ENCODE peak calls at places on chromosomes 11 and 22, in six cellular contexts. One of them, this sample, is unnamed.
A peak's percentile ranks its signal among the peaks of the same experiment; 100 is the strongest.

GRCh38 chr11:14029415-14029814 is 66.9 kb downstream of the SPON1 start:
- DNase-seq in small intestine: peak; percentile 34
- DNase-seq in HCT116: no peak
- DNase-seq in HFF-Myc: no peak
- DNase-seq in GM23338: peak; percentile 83
- DNase-seq in fibroblast of lung: no peak
- DNase-seq in this sample: no peak

GRCh38 chr22:41560095-41560487 is 719 bp upstream of the CSDC2 start:
- DNase-seq in HCT116: no peak
- DNase-seq in fibroblast of lung: no peak
- DNase-seq in small intestine: no peak
- DNase-seq in HFF-Myc: no peak
- DNase-seq in GM23338: no peak
- DNase-seq in this sample: no peak

GRCh38 chr11:19777032-19777341 is 64.3 kb downstream of the NAV2 start:
- DNase-seq in HCT116: no peak
- DNase-seq in fibroblast of lung: no peak
- DNase-seq in HFF-Myc: no peak
- DNase-seq in small intestine: no peak
- DNase-seq in GM23338: no peak
- DNase-seq in this sample: no peak

GRCh38 chr11:61626580-61627380 is 45.9 kb upstream of the SYT7 start:
- DNase-seq in fibroblast of lung: peak; percentile 45
- DNase-seq in HFF-Myc: no peak
- DNase-seq in GM23338: peak; percentile 79
- DNase-seq in small intestine: peak; percentile 42
- DNase-seq in HCT116: no peak
- DNase-seq in this sample: no peak

GRCh38 chr11:21561589-21561988 is 631.3 kb upstream of the ANO5 start:
- DNase-seq in HCT116: no peak
- DNase-seq in GM23338: no peak
- DNase-seq in fibroblast of lung: peak; percentile 38
- DNase-seq in small intestine: peak; percentile 72
- DNase-seq in HFF-Myc: no peak
- DNase-seq in this sample: no peak

GRCh38 chr11:75261474-75261847 is 20.9 kb downstream of the TPBGL start:
- DNase-seq in HFF-Myc: no peak
- DNase-seq in GM23338: no peak
- DNase-seq in HCT116: no peak
- DNase-seq in small intestine: no peak
- DNase-seq in fibroblast of lung: no peak
- DNase-seq in this sample: no peak

GRCh38 chr22:41458161-41458728 is 10.2 kb downstream of the PHF5A start:
- DNase-seq in small intestine: no peak
- DNase-seq in fibroblast of lung: no peak
- DNase-seq in GM23338: no peak
- DNase-seq in HCT116: no peak
- DNase-seq in HFF-Myc: no peak
- DNase-seq in this sample: no peak

GRCh38 chr11:119618208-119618909 is 110.6 kb downstream of the NECTIN1 start:
- DNase-seq in HCT116: no peak
- DNase-seq in small intestine: no peak
- DNase-seq in fibroblast of lung: no peak
- DNase-seq in GM23338: no peak
- DNase-seq in HFF-Myc: no peak
- DNase-seq in this sample: no peak

GRCh38 chr11:78812513-78813293 is 238.0 kb upstream of the NARS2 start:
- DNase-seq in HCT116: no peak
- DNase-seq in HFF-Myc: no peak
- DNase-seq in fibroblast of lung: no peak
- DNase-seq in GM23338: peak; percentile 28
- DNase-seq in small intestine: peak; percentile 29
- DNase-seq in this sample: no peak

GRCh38 chr11:12889243-12889642 is 119.9 kb upstream of the RASSF10 start:
- DNase-seq in GM23338: no peak
- DNase-seq in fibroblast of lung: peak; percentile 84
- DNase-seq in small intestine: no peak
- DNase-seq in HCT116: no peak
- DNase-seq in HFF-Myc: no peak
- DNase-seq in this sample: no peak
- H3K4me3 ChIP-seq in GM23338: no peak overlapping the region
- H3K4me3 ChIP-seq in fibroblast of lung: no peak overlapping the region
- H3K4me3 ChIP-seq in small intestine: no peak overlapping the region
- H3K4me3 ChIP-seq in HCT116: no peak overlapping the region
- H3K4me3 ChIP-seq in HFF-Myc: no peak overlapping the region
- H3K4me3 ChIP-seq in this sample: no peak overlapping the region

DNA sequence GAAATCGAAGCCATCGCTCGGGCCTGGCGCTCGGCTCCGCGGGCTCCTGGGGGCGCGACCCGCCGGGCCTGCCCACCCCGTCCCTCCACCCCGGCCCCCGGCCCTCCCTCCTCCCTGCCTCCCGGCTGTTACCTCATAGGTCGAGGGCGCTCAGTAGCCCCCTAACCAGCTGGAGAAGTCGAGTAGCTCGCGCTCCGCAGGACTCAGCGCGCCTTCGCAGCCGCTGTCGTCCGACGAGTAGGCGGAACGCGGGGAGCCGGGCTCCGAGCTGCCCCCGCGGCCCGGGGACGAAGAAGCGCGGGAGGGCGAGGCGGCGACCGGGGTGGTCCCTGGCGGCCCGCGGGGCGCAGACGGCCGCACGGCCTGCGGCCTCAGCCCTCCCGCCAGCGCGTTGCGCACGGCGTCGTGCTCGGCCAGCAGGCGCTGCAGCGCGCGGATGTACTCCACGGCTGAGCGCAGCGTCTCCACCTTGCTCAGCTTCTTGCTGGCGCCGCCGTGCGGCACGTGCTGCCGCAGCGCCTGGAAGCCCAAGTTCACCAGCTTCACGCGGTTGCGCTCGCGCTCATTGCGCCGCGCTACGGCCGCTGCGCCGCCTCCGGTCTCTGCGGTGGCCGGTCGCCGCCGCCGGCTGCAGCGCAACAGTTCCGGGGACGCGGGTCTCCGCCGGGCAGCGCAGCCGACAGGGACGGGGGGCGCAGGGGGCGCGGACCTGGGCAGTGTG is 627 bp downstream of the ASCL2 start:
- DNase-seq in HCT116: no peak
- DNase-seq in GM23338: peak; percentile 78
- DNase-seq in fibroblast of lung: peak; percentile 68
- DNase-seq in small intestine: peak; percentile 61
- DNase-seq in HFF-Myc: peak; percentile 12
- DNase-seq in this sample: no peak
- H3K4me3 ChIP-seq in HCT116: peak overlapping the region; percentile 56
- H3K4me3 ChIP-seq in GM23338: peak overlapping the region; percentile 58
- H3K4me3 ChIP-seq in fibroblast of lung: no peak overlapping the region
- H3K4me3 ChIP-seq in small intestine: no peak overlapping the region
- H3K4me3 ChIP-seq in HFF-Myc: no peak overlapping the region
- H3K4me3 ChIP-seq in this sample: no peak overlapping the region

GRCh38 chr11:12678092-12678491 is 3.9 kb downstream of the TEAD1 start:
- DNase-seq in fibroblast of lung: no peak
- DNase-seq in GM23338: no peak
- DNase-seq in HFF-Myc: no peak
- DNase-seq in small intestine: no peak
- DNase-seq in HCT116: no peak
- DNase-seq in this sample: no peak

GRCh38 chr11:12679471-12679870 is 5.2 kb downstream of the TEAD1 start:
- DNase-seq in fibroblast of lung: no peak
- DNase-seq in HFF-Myc: no peak
- DNase-seq in HCT116: no peak
- DNase-seq in small intestine: no peak
- DNase-seq in GM23338: no peak
- DNase-seq in this sample: no peak

GRCh38 chr11:12677131-12677530 is 2.9 kb downstream of the TEAD1 start:
- DNase-seq in HCT116: no peak
- DNase-seq in GM23338: no peak
- DNase-seq in HFF-Myc: no peak
- DNase-seq in small intestine: no peak
- DNase-seq in fibroblast of lung: peak; percentile 53
- DNase-seq in this sample: no peak

GRCh38 chr11:12680246-12680939 is 6.2 kb downstream of the TEAD1 start:
- DNase-seq in fibroblast of lung: peak; percentile 97
- DNase-seq in HFF-Myc: peak; percentile 66
- DNase-seq in HCT116: no peak
- DNase-seq in small intestine: peak; percentile 87
- DNase-seq in GM23338: peak; percentile 97
- DNase-seq in this sample: no peak

GRCh38 chr11:12678991-12679390 is 4.8 kb downstream of the TEAD1 start:
- DNase-seq in GM23338: no peak
- DNase-seq in HFF-Myc: no peak
- DNase-seq in fibroblast of lung: no peak
- DNase-seq in HCT116: no peak
- DNase-seq in small intestine: no peak
- DNase-seq in this sample: no peak
- H3K4me3 ChIP-seq in GM23338: peak overlapping the region; percentile 48
- H3K4me3 ChIP-seq in HFF-Myc: peak overlapping the region; percentile 83
- H3K4me3 ChIP-seq in fibroblast of lung: peak overlapping the region; percentile 89
- H3K4me3 ChIP-seq in HCT116: no peak overlapping the region
- H3K4me3 ChIP-seq in small intestine: no peak overlapping the region
- H3K4me3 ChIP-seq in this sample: no peak overlapping the region

DNA sequence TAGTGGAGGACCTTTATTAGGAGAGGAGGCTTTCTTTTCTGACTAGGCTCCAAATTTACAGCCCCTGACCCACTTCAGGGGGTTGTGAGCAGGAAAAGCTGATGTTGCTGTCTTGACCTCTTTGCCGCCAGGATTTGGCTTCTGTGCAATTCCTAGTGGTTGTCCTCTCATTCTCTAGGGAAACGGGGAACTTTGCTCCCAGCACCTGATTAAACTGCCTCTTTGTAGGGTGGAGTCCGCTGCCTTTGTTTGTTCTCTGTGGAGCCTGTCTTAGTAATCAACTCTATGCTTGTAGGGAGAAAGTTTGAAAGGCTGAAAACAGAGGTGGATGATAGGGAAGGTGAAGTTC is 16.3 kb downstream of the CTNND1 start:
- DNase-seq in GM23338: peak; percentile 55
- DNase-seq in small intestine: peak; percentile 97
- DNase-seq in HCT116: no peak
- DNase-seq in HFF-Myc: no peak
- DNase-seq in fibroblast of lung: no peak
- DNase-seq in this sample: no peak
- H3K4me3 ChIP-seq in GM23338: peak overlapping the region; percentile 24
- H3K4me3 ChIP-seq in small intestine: no peak overlapping the region
- H3K4me3 ChIP-seq in HCT116: peak overlapping the region; percentile 49
- H3K4me3 ChIP-seq in HFF-Myc: peak overlapping the region; percentile 28
- H3K4me3 ChIP-seq in fibroblast of lung: peak overlapping the region; percentile 48
- H3K4me3 ChIP-seq in this sample: no peak overlapping the region

GRCh38 chr11:64298966-64299846 is 952 bp upstream of the CATSPERZ start:
- DNase-seq in HCT116: no peak
- DNase-seq in GM23338: peak; percentile 40
- DNase-seq in HFF-Myc: no peak
- DNase-seq in small intestine: no peak
- DNase-seq in fibroblast of lung: no peak
- DNase-seq in this sample: no peak
- H3K4me3 ChIP-seq in HCT116: no peak overlapping the region
- H3K4me3 ChIP-seq in GM23338: peak overlapping the region; percentile 56
- H3K4me3 ChIP-seq in HFF-Myc: peak overlapping the region; percentile 3
- H3K4me3 ChIP-seq in small intestine: no peak overlapping the region
- H3K4me3 ChIP-seq in fibroblast of lung: peak overlapping the region; percentile 34
- H3K4me3 ChIP-seq in this sample: no peak overlapping the region

DNA sequence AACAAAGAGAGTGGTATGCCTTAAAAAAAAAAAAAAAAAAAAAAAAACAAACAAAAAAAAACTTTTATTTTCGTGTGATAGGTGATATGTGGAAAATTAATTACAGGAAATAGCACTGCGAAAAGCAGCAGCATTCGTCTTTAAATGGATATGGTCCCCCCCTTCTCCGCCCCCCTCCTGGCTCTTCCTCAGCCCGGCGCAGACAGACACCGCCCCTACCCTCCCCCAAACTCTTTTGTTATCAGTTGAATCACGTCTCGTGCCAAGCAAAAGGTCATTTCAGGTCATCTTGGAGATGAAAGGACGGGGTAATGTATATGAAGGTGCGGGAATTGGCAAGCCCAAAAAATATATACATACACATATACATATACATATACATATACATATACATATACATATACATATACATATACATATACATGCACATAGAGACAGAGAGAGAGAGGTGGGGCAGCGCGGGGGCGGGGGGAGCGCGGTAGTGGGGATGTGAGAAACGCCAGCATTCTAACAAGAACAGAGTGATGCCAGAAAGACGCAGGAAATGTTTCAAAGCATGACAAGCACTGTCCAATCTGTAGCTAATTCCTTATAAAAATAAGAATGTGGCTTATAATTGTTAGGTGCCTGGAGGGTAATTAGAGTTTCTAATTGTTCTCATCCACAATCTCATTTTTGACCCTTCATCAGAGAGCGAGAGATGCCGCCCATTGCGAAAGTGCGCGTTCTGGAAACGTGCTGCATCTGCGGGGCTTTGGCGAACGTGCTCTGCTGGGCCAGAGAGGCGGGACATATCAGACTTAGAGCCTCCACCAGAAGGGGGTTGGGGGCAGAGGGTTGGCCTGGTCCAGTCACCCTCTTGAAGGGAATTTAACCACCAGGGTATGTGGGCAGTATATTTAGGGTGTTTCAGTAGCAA is 214.5 kb upstream of the UBASH3B start:
- DNase-seq in fibroblast of lung: peak; percentile 8
- DNase-seq in HCT116: no peak
- DNase-seq in GM23338: peak; percentile 89
- DNase-seq in small intestine: peak; percentile 0
- DNase-seq in HFF-Myc: no peak
- DNase-seq in this sample: no peak
- H3K4me3 ChIP-seq in fibroblast of lung: peak overlapping the region; percentile 57
- H3K4me3 ChIP-seq in HCT116: no peak overlapping the region
- H3K4me3 ChIP-seq in GM23338: peak overlapping the region; percentile 59
- H3K4me3 ChIP-seq in small intestine: no peak overlapping the region
- H3K4me3 ChIP-seq in HFF-Myc: peak overlapping the region; percentile 23
- H3K4me3 ChIP-seq in this sample: no peak overlapping the region